ENCODE peak calls at places on chromosomes 7 and 10, in eight cellular contexts. U, C, V, N, S, Y, D and G are unnamed samples.

GRCh38 chr7:78063758-78064157 is 265.2 kb downstream of the PHTF2 start:
- DNase-seq in D (peak), V (no peak), N (no peak), C (no peak), U (no peak), S (no peak), Y (no peak), G (no peak)

GRCh38 chr7:7427363-7427762 is 108.3 kb downstream of the COL28A1 start:
- DNase-seq in N (no peak), S (no peak), U (no peak), D (no peak), C (no peak), V (no peak), Y (peak), G (no peak)

GRCh38 chr7:118232837-118233236 is 8.3 kb downstream of the ANKRD7 start:
- DNase-seq in V (no peak), C (no peak), D (peak), S (no peak), N (no peak), Y (no peak), U (no peak), G (no peak)

GRCh38 chr7:91310829-91311460 is 46.7 kb downstream of the FZD1 start:
- DNase-seq in C (no peak), U (peak), Y (no peak), D (peak), V (no peak), N (no peak), S (no peak), G (no peak)

GRCh38 chr7:73749931-73750776 is 11.6 kb upstream of the ABHD11 start:
- DNase-seq in C (no peak), Y (no peak), D (no peak), V (no peak), U (no peak), N (no peak), S (no peak), G (no peak)

GRCh38 chr10:70804424-70804814 is 11.3 kb upstream of the SGPL1 start:
- DNase-seq in S (no peak), C (no peak), N (no peak), U (no peak), D (peak), Y (no peak), V (no peak), G (no peak)

GRCh38 chr7:33601884-33602283 is 303.5 kb upstream of the BMPER start:
- DNase-seq in U (no peak), V (no peak), C (no peak), N (no peak), D (no peak), Y (no peak), S (no peak), G (no peak)

GRCh38 chr7:55794527-55794926 is 68.0 kb downstream of the SEPTIN14 start:
- DNase-seq in U (no peak), Y (no peak), N (no peak), V (no peak), C (no peak), D (peak), S (no peak), G (no peak)

GRCh38 chr10:91883549-91884542 is 25.4 kb downstream of the FGFBP3 start:
- DNase-seq in S (no peak), V (no peak), N (peak), C (peak), Y (no peak), U (peak), D (peak), G (peak)

GRCh38 chr10:36172054-36172531 is 530.0 kb upstream of the FZD8 start:
- DNase-seq in C (peak), D (peak), N (no peak), Y (no peak), S (no peak), V (no peak), U (no peak), G (peak)

GRCh38 chr10:74189999-74190421 is 39.0 kb downstream of the ADK start:
- DNase-seq in C (peak), N (no peak), D (peak), V (no peak), U (no peak), Y (no peak), S (peak), G (peak)

GRCh38 chr10:86768431-86768830 is 12.0 kb downstream of the BMPR1A start:
- DNase-seq in V (no peak), S (no peak), U (no peak), C (no peak), D (no peak), N (no peak), Y (no peak), G (no peak)

GRCh38 chr7:27221201-27221797 is 21.3 kb upstream of the EVX1 start:
- DNase-seq in S (no peak), Y (no peak), U (no peak), N (no peak), C (no peak), D (peak), V (no peak), G (no peak)